ENCODE peak calls at places on chromosomes 13 and 19, in five cellular contexts. O is CD8-positive, alpha-beta T cell; X is LHCN-M2; B is HL-60; J is SHP77. Z is an unnamed sample.

GRCh38 chr19:49861127-49861526 is 6.2 kb downstream of the PNKP start:
- DNase-seq in X (no peak), J (no peak), O (no peak), B (no peak), Z (no peak)

GRCh38 chr13:40273173-40274000 is 393.1 kb downstream of the FOXO1 start:
- DNase-seq in O (no peak), J (no peak), X (no peak), B (no peak), Z (no peak)

GRCh38 chr13:95607363-95607762 is 37.1 kb downstream of the DZIP1 start:
- DNase-seq in O (no peak), B (no peak), X (peak; percentile 77), J (peak; percentile 64), Z (no peak)

GRCh38 chr19:50777830-50778303 is 7.6 kb downstream of the GPR32 start:
- DNase-seq in B (no peak), O (no peak), X (no peak), J (no peak), Z (no peak)

GRCh38 chr19:11482384-11483050 is 1.7 kb upstream of the ELAVL3 start:
- DNase-seq in X (peak; percentile 62), B (peak; percentile 83), O (peak; percentile 79), J (peak; percentile 68), Z (peak; percentile 81)

GRCh38 chr13:110633776-110634175 is 18.4 kb downstream of the NAXD start:
- DNase-seq in X (peak; percentile 21), J (no peak), B (no peak), O (no peak), Z (no peak)

GRCh38 chr19:48806518-48806817 is 4.4 kb downstream of the BCAT2 start:
- DNase-seq in O (no peak), X (no peak), B (no peak), J (no peak), Z (no peak)

GRCh38 chr19:9858766-9859165 is 23.6 kb downstream of the PIN1 start:
- DNase-seq in J (no peak), X (no peak), B (no peak), O (no peak), Z (no peak)

GRCh38 chr19:38229585-38230073 is 5.6 kb upstream of the DPF1 start:
- DNase-seq in O (peak; percentile 34), X (peak; percentile 91), B (peak; percentile 14), J (peak; percentile 89), Z (peak; percentile 66)

GRCh38 chr13:83819611-83820010 is 62.7 kb downstream of the SLITRK1 start:
- DNase-seq in B (no peak), O (no peak), X (peak; percentile 24), J (no peak), Z (no peak)

GRCh38 chr19:38942471-38943181 is 11.9 kb downstream of the MRPS12 start:
- DNase-seq in O (no peak), B (no peak), J (no peak), X (no peak), Z (no peak)

GRCh38 chr13:30585748-30586262 is 31.9 kb upstream of the USPL1 start:
- DNase-seq in X (peak; percentile 40), J (no peak), O (no peak), B (no peak), Z (no peak)

GRCh38 chr13:79562557-79562956 is 81.6 kb downstream of the NDFIP2 start:
- DNase-seq in J (no peak), X (no peak), O (no peak), B (no peak), Z (no peak)

GRCh38 chr19:7348587-7349230 is at the start of gene ARHGEF18:
- DNase-seq in O (peak; percentile 55), X (no peak), B (peak; percentile 99), J (no peak), Z (peak; percentile 99)

GRCh38 chr19:47644743-47645499 is 36.0 kb downstream of the BICRA start:
- DNase-seq in X (no peak), O (no peak), J (peak; percentile 31), B (no peak), Z (no peak)

GRCh38 chr13:31045621-31046081 is 113.2 kb downstream of the TEX26 start:
- DNase-seq in B (peak; percentile 70), O (peak; percentile 43), J (peak; percentile 21), X (peak; percentile 95), Z (peak; percentile 58)

GRCh38 chr13:24458736-24459135 is 53.8 kb downstream of the PARP4 start:
- DNase-seq in J (no peak), X (no peak), B (no peak), O (no peak), Z (no peak)

GRCh38 chr13:99256283-99256682 is 1.9 kb downstream of the GPR18 start:
- DNase-seq in X (no peak), O (no peak), J (no peak), B (no peak), Z (no peak)

GRCh38 chr13:112254061-112254818 is 121.9 kb upstream of the SPACA7 start:
- DNase-seq in J (no peak), B (no peak), O (no peak), X (no peak), Z (no peak)

GRCh38 chr19:45863840-45864628 is at the start of gene FOXA3:
- DNase-seq in O (peak; percentile 37), J (peak; percentile 35), X (peak; percentile 63), B (no peak), Z (peak; percentile 31)

GRCh38 chr19:45876411-45877197 is 9.3 kb downstream of the IRF2BP1 start:
- DNase-seq in O (no peak), J (no peak), X (no peak), B (no peak), Z (peak; percentile 45)

GRCh38 chr13:30112602-30113435 is 194.5 kb downstream of the KATNAL1 start:
- DNase-seq in B (peak; percentile 83), X (peak; percentile 73), O (peak; percentile 71), J (peak; percentile 65), Z (peak; percentile 76)

GRCh38 chr19:49976496-49976895 is 15.5 kb upstream of the SIGLEC11 start:
- DNase-seq in X (no peak), B (no peak), J (no peak), O (no peak), Z (no peak)

GRCh38 chr19:35140898-35141626 is 2.0 kb upstream of the FXYD7 start:
- DNase-seq in X (peak; percentile 59), B (peak; percentile 86), O (peak; percentile 94), J (peak; percentile 61), Z (peak; percentile 88)

GRCh38 chr19:53554804-53555203 is 16.9 kb downstream of the ZNF331 start:
- DNase-seq in X (no peak), J (no peak), O (no peak), B (no peak), Z (no peak)

GRCh38 chr19:51327066-51327985 is 14.6 kb downstream of the VSIG10L start:
- DNase-seq in O (no peak), B (peak; percentile 72), X (peak; percentile 15), J (no peak), Z (peak; percentile 8)

GRCh38 chr13:33514362-33514761 is 228.8 kb upstream of the STARD13 start:
- DNase-seq in B (no peak), J (no peak), O (no peak), X (peak; percentile 54), Z (no peak)

GRCh38 chr19:11551603-11552235 is 7.3 kb downstream of the ELOF1 start:
- DNase-seq in J (no peak), O (no peak), X (no peak), B (no peak), Z (peak; percentile 13)

Z was measured in Kasumi-1.